ENCODE peak calls at places on chromosomes 5 and 9, in ten cellular contexts. X, R, H, E, G, O, D, Y, I and S are unnamed samples.

GRCh38 chr9:114691046-114691955 is 9.3 kb upstream of the TEX48 start:
- DNase-seq in Y (no peak), G (peak; percentile 16), D (no peak), H (no peak), O (peak; percentile 69), I (no peak), X (no peak), R (peak; percentile 73), E (no peak), S (peak; percentile 40)

GRCh38 chr9:37976714-37977477 is 73.0 kb upstream of the SLC25A51 start:
- DNase-seq in X (peak; percentile 60), H (no peak), Y (no peak), R (peak; percentile 74), O (no peak), I (no peak), E (no peak), D (no peak), G (no peak), S (no peak)

GRCh38 chr9:36924071-36924470 is 110.0 kb downstream of the PAX5 start:
- DNase-seq in Y (no peak), D (peak; percentile 45), I (no peak), G (no peak), E (no peak), X (no peak), H (no peak), O (peak; percentile 50), R (no peak), S (no peak)

GRCh38 chr9:72894342-72894741 is 58.5 kb downstream of the ALDH1A1 start:
- DNase-seq in I (no peak), D (no peak), H (no peak), O (no peak), X (no peak), R (peak; percentile 19), G (no peak), Y (no peak), E (peak; percentile 82), S (no peak)

GRCh38 chr5:36662291-36662851 is 56.0 kb downstream of the SLC1A3 start:
- DNase-seq in X (no peak), D (no peak), E (peak; percentile 10), H (no peak), O (no peak), G (no peak), Y (no peak), R (no peak), I (peak; percentile 59), S (no peak)

GRCh38 chr5:154367101-154367500 is 78.7 kb upstream of the SAP30L start:
- DNase-seq in Y (no peak), R (no peak), X (no peak), I (no peak), G (no peak), D (no peak), H (no peak), E (no peak), O (no peak), S (no peak)

GRCh38 chr5:169197343-169197742 is 103.6 kb downstream of the SLIT3 start:
- DNase-seq in H (no peak), G (no peak), X (no peak), D (no peak), I (no peak), R (no peak), O (no peak), Y (no peak), E (no peak), S (no peak)

GRCh38 chr9:135339378-135339973 is 140.1 kb upstream of the PPP1R26 start:
- DNase-seq in R (no peak), D (no peak), E (no peak), Y (no peak), H (no peak), O (no peak), I (peak; percentile 23), G (no peak), X (no peak), S (no peak)

GRCh38 chr5:123720955-123721354 is 209.0 kb downstream of the CSNK1G3 start:
- DNase-seq in O (no peak), G (no peak), E (no peak), Y (no peak), H (no peak), D (no peak), X (no peak), R (no peak), I (no peak), S (no peak)

GRCh38 chr5:135038829-135039525 is 4.9 kb upstream of the PITX1 start:
- DNase-seq in I (no peak), O (peak; percentile 29), X (no peak), D (no peak), E (peak; percentile 46), R (no peak), H (no peak), G (no peak), Y (no peak), S (no peak)

GRCh38 chr9:10274156-10274555 is 338.6 kb downstream of the PTPRD start:
- DNase-seq in R (no peak), D (no peak), I (no peak), H (no peak), Y (no peak), O (no peak), X (no peak), E (no peak), G (no peak), S (no peak)

GRCh38 chr5:158198636-158199035 is 339.7 kb upstream of the CLINT1 start:
- DNase-seq in E (no peak), O (no peak), I (no peak), Y (no peak), G (no peak), R (no peak), H (no peak), X (no peak), D (no peak), S (no peak)
- H3K9me3 ChIP-seq in E (no peaks in the 10 kb centered on the region), O (no peaks in the 10 kb centered on the region), I (no peaks in the 10 kb centered on the region), Y (no peaks in the 10 kb centered on the region), G (no peaks in the 10 kb centered on the region), R (no peaks in the 10 kb centered on the region), H (no peaks in the 10 kb centered on the region), X (no peaks in the 10 kb centered on the region), D (no peaks in the 10 kb centered on the region), S (no peaks in the 10 kb centered on the region)

DNA sequence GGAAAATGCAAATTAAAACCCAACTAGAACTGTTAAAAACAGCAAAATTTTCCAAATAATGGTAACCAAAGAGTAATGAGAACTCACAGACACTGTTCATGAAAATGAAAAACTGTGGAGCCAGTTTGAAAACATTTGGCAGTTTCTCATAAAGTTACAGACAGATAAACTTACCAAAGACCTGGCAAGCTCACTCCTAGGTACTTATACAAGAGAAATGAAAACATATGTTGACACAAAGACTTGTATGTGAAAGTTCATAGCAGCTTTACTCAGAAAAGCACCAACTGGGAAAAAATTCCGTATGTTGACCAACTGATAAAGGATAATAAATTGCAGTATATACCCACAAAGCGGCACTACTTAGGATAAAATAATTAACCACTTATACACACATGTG is 10.3 kb downstream of the ZNF782 start:
- DNase-seq in X (no peak), Y (no peak), H (no peak), R (no peak), D (no peak), E (no peak), O (no peak), I (no peak), G (no peak), S (no peak)
- H3K9me3 ChIP-seq in X (no peaks in the 10 kb centered on the region), Y (no peaks in the 10 kb centered on the region), H (no peaks in the 10 kb centered on the region), R (peaks cover 20% of the 10 kb centered on the region), D (peaks cover 39% of the 10 kb centered on the region), E (peaks cover 15% of the 10 kb centered on the region), O (peaks cover 67% of the 10 kb centered on the region), I (no peaks in the 10 kb centered on the region), G (no peaks in the 10 kb centered on the region), S (no peaks in the 10 kb centered on the region)

GRCh38 chr5:1058549-1058945 is 49.9 kb downstream of the NKD2 start:
- DNase-seq in X (no peak), D (no peak), Y (no peak), I (no peak), E (no peak), R (no peak), H (peak; percentile 19), O (no peak), G (no peak), S (no peak)

GRCh38 chr5:1055896-1056610 is 47.5 kb downstream of the NKD2 start:
- DNase-seq in O (no peak), X (no peak), E (no peak), D (no peak), Y (no peak), G (no peak), H (peak; percentile 19), I (no peak), R (no peak), S (no peak)

GRCh38 chr5:1056611-1057484 is 48.2 kb downstream of the NKD2 start:
- DNase-seq in D (no peak), O (no peak), E (no peak), G (no peak), I (no peak), Y (no peak), R (no peak), H (peak; percentile 15), X (no peak), S (no peak)

GRCh38 chr5:1057841-1058548 is 49.4 kb downstream of the NKD2 start:
- DNase-seq in H (peak; percentile 18), Y (no peak), X (no peak), G (no peak), D (no peak), O (no peak), E (no peak), I (no peak), R (no peak), S (no peak)

DNA sequence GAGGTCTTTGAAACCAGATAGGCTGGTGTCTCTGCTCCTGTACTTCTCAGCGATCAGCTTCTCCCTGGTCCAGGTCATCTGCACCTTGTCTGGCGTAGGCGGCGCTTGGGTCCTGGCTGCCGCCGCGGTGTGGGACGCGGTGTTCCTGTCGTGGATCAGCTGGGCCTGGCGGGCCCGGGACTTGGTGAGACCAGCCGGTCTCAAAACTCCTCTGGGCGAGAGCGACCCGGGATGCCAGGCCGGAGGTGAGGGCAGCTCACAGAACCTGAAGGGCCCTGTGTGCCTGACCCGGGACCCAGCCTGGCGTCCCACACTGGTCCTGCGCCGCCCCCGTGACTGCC is 48.9 kb downstream of the NKD2 start:
- DNase-seq in I (no peak), Y (no peak), X (no peak), D (no peak), R (no peak), H (no peak), O (no peak), E (no peak), G (no peak), S (peak; percentile 9)
- H3K9me3 ChIP-seq in I (no peaks in the 10 kb centered on the region), Y (no peaks in the 10 kb centered on the region), X (no peaks in the 10 kb centered on the region), D (no peaks in the 10 kb centered on the region), R (no peaks in the 10 kb centered on the region), H (no peaks in the 10 kb centered on the region), O (no peaks in the 10 kb centered on the region), E (no peaks in the 10 kb centered on the region), G (no peaks in the 10 kb centered on the region), S (no peaks in the 10 kb centered on the region)

DNA sequence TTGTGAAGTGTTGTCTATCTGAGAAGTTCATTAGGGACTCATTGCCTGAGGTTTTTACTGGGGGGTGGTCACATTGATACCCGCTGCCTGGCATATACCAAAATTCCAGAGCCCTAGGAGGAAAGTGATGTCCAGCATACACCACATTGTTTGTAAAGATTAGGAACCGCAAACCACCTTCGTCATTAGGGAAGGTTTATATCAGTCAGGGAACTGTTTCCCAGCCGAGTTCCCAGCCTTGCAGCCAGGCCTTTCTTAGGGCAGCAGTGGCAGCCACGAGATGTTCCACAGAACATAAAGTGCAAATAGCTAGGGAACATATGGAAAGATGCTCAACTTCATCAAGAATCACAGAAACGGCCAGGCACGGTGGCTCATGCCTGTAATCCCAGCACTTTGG is 40.4 kb upstream of the NRARP start:
- DNase-seq in Y (peak; percentile 38), E (no peak), G (no peak), I (no peak), R (no peak), H (no peak), O (no peak), D (no peak), X (no peak), S (no peak)
- H3K9me3 ChIP-seq in Y (no peaks in the 10 kb centered on the region), E (peaks cover 3% of the 10 kb centered on the region), G (no peaks in the 10 kb centered on the region), I (peaks cover 6% of the 10 kb centered on the region), R (peaks cover 5% of the 10 kb centered on the region), H (no peaks in the 10 kb centered on the region), O (peaks cover 9% of the 10 kb centered on the region), D (no peaks in the 10 kb centered on the region), X (peaks cover 15% of the 10 kb centered on the region), S (no peaks in the 10 kb centered on the region)

GRCh38 chr9:137731216-137731946 is 112.6 kb downstream of the EHMT1 start:
- DNase-seq in R (no peak), O (no peak), G (no peak), H (no peak), E (no peak), Y (no peak), X (no peak), I (no peak), D (no peak), S (no peak)
- H3K9me3 ChIP-seq in R (no peaks in the 10 kb centered on the region), O (peaks cover 6% of the 10 kb centered on the region), G (no peaks in the 10 kb centered on the region), H (no peaks in the 10 kb centered on the region), E (peaks cover 12% of the 10 kb centered on the region), Y (no peaks in the 10 kb centered on the region), X (no peaks in the 10 kb centered on the region), I (no peaks in the 10 kb centered on the region), D (peaks cover 10% of the 10 kb centered on the region), S (peaks cover 7% of the 10 kb centered on the region)